ENCODE peak calls at places on chromosome 13, in seven cellular contexts. One of them, this sample, is unnamed.

GRCh38 chr13:75405976-75406703 is 75.8 kb downstream of the TBC1D4 start:
- DNase-seq in left ventricle myocardium inferior: no peak
- DNase-seq in hepatocyte: no peak
- DNase-seq in foreskin fibroblast: peak
- DNase-seq in neural crest cell: no peak
- DNase-seq in endodermal cell: no peak
- DNase-seq in heart left ventricle: no peak
- DNase-seq in this sample: no peak

GRCh38 chr13:107233541-107233940 is 665.6 kb upstream of the ARGLU1 start:
- DNase-seq in left ventricle myocardium inferior: no peak
- DNase-seq in hepatocyte: no peak
- DNase-seq in foreskin fibroblast: no peak
- DNase-seq in neural crest cell: no peak
- DNase-seq in endodermal cell: no peak
- DNase-seq in heart left ventricle: no peak
- DNase-seq in this sample: no peak

GRCh38 chr13:50459658-50460057 is 383.8 kb downstream of the DLEU7 start:
- DNase-seq in left ventricle myocardium inferior: no peak
- DNase-seq in hepatocyte: no peak
- DNase-seq in foreskin fibroblast: no peak
- DNase-seq in neural crest cell: no peak
- DNase-seq in endodermal cell: no peak
- DNase-seq in heart left ventricle: no peak
- DNase-seq in this sample: no peak

GRCh38 chr13:23701646-23702045 is 131.4 kb downstream of the TNFRSF19 start:
- DNase-seq in left ventricle myocardium inferior: peak
- DNase-seq in hepatocyte: no peak
- DNase-seq in foreskin fibroblast: peak
- DNase-seq in neural crest cell: no peak
- DNase-seq in endodermal cell: no peak
- DNase-seq in heart left ventricle: peak
- DNase-seq in this sample: peak

GRCh38 chr13:106484084-106484754 is 51.2 kb downstream of the EFNB2 start:
- DNase-seq in left ventricle myocardium inferior: no peak
- DNase-seq in hepatocyte: no peak
- DNase-seq in foreskin fibroblast: no peak
- DNase-seq in neural crest cell: no peak
- DNase-seq in endodermal cell: no peak
- DNase-seq in heart left ventricle: no peak
- DNase-seq in this sample: no peak

GRCh38 chr13:101572456-101572855 is 120.0 kb downstream of the ITGBL1 start:
- DNase-seq in left ventricle myocardium inferior: no peak
- DNase-seq in hepatocyte: no peak
- DNase-seq in foreskin fibroblast: peak
- DNase-seq in neural crest cell: no peak
- DNase-seq in endodermal cell: no peak
- DNase-seq in heart left ventricle: no peak
- DNase-seq in this sample: no peak

GRCh38 chr13:21663197-21663596 is 7.7 kb upstream of the FGF9 start:
- DNase-seq in left ventricle myocardium inferior: no peak
- DNase-seq in hepatocyte: peak
- DNase-seq in foreskin fibroblast: no peak
- DNase-seq in neural crest cell: no peak
- DNase-seq in endodermal cell: no peak
- DNase-seq in heart left ventricle: no peak
- DNase-seq in this sample: no peak

GRCh38 chr13:24624363-24624762 is 55.8 kb upstream of the ATP12A start:
- DNase-seq in left ventricle myocardium inferior: no peak
- DNase-seq in hepatocyte: no peak
- DNase-seq in foreskin fibroblast: no peak
- DNase-seq in neural crest cell: no peak
- DNase-seq in endodermal cell: no peak
- DNase-seq in heart left ventricle: no peak
- DNase-seq in this sample: no peak

GRCh38 chr13:101751488-101751887 is 299.0 kb downstream of the ITGBL1 start:
- DNase-seq in left ventricle myocardium inferior: no peak
- DNase-seq in hepatocyte: peak
- DNase-seq in foreskin fibroblast: peak
- DNase-seq in neural crest cell: no peak
- DNase-seq in endodermal cell: no peak
- DNase-seq in heart left ventricle: no peak
- DNase-seq in this sample: peak

GRCh38 chr13:41004875-41005693 is 14.0 kb downstream of the ELF1 start:
- DNase-seq in left ventricle myocardium inferior: no peak
- DNase-seq in hepatocyte: no peak
- DNase-seq in foreskin fibroblast: no peak
- DNase-seq in neural crest cell: no peak
- DNase-seq in endodermal cell: no peak
- DNase-seq in heart left ventricle: no peak
- DNase-seq in this sample: no peak

GRCh38 chr13:95462801-95463200 is 89.7 kb upstream of the CLDN10 start:
- DNase-seq in left ventricle myocardium inferior: no peak
- DNase-seq in hepatocyte: no peak
- DNase-seq in foreskin fibroblast: no peak
- DNase-seq in neural crest cell: no peak
- DNase-seq in endodermal cell: no peak
- DNase-seq in heart left ventricle: no peak
- DNase-seq in this sample: no peak
- TF ChIP-seq CTCF in left ventricle myocardium inferior: no peak
- TF ChIP-seq CTCF in hepatocyte: no peak
- TF ChIP-seq CTCF in foreskin fibroblast: no peak
- TF ChIP-seq CTCF in neural crest cell: no peak
- TF ChIP-seq CTCF in endodermal cell: no peak
- TF ChIP-seq CTCF in heart left ventricle: no peak
- TF ChIP-seq CTCF in this sample: no peak

GRCh38 chr13:111449041-111449440 is 128.6 kb downstream of the TEX29 start:
- DNase-seq in left ventricle myocardium inferior: no peak
- DNase-seq in hepatocyte: no peak
- DNase-seq in foreskin fibroblast: no peak
- DNase-seq in neural crest cell: no peak
- DNase-seq in endodermal cell: no peak
- DNase-seq in heart left ventricle: no peak
- DNase-seq in this sample: no peak

GRCh38 chr13:111451402-111451801 is 131.0 kb downstream of the TEX29 start:
- DNase-seq in left ventricle myocardium inferior: no peak
- DNase-seq in hepatocyte: no peak
- DNase-seq in foreskin fibroblast: no peak
- DNase-seq in neural crest cell: no peak
- DNase-seq in endodermal cell: no peak
- DNase-seq in heart left ventricle: no peak
- DNase-seq in this sample: no peak

GRCh38 chr13:111448504-111448903 is 128.1 kb downstream of the TEX29 start:
- DNase-seq in left ventricle myocardium inferior: no peak
- DNase-seq in hepatocyte: no peak
- DNase-seq in foreskin fibroblast: no peak
- DNase-seq in neural crest cell: no peak
- DNase-seq in endodermal cell: no peak
- DNase-seq in heart left ventricle: no peak
- DNase-seq in this sample: no peak
- TF ChIP-seq CTCF in left ventricle myocardium inferior: no peak
- TF ChIP-seq CTCF in hepatocyte: no peak
- TF ChIP-seq CTCF in foreskin fibroblast: no peak
- TF ChIP-seq CTCF in neural crest cell: no peak
- TF ChIP-seq CTCF in endodermal cell: no peak
- TF ChIP-seq CTCF in heart left ventricle: no peak
- TF ChIP-seq CTCF in this sample: no peak

GRCh38 chr13:103187621-103188020 is 121.4 kb upstream of the SLC10A2 start:
- DNase-seq in left ventricle myocardium inferior: no peak
- DNase-seq in hepatocyte: peak
- DNase-seq in foreskin fibroblast: no peak
- DNase-seq in neural crest cell: no peak
- DNase-seq in endodermal cell: no peak
- DNase-seq in heart left ventricle: no peak
- DNase-seq in this sample: no peak

GRCh38 chr13:103184413-103184812 is 118.2 kb upstream of the SLC10A2 start:
- DNase-seq in left ventricle myocardium inferior: no peak
- DNase-seq in hepatocyte: no peak
- DNase-seq in foreskin fibroblast: no peak
- DNase-seq in neural crest cell: no peak
- DNase-seq in endodermal cell: no peak
- DNase-seq in heart left ventricle: no peak
- DNase-seq in this sample: no peak

GRCh38 chr13:103190841-103191240 is 124.6 kb upstream of the SLC10A2 start:
- DNase-seq in left ventricle myocardium inferior: no peak
- DNase-seq in hepatocyte: no peak
- DNase-seq in foreskin fibroblast: no peak
- DNase-seq in neural crest cell: no peak
- DNase-seq in endodermal cell: no peak
- DNase-seq in heart left ventricle: no peak
- DNase-seq in this sample: no peak

GRCh38 chr13:103188688-103189326 is 122.6 kb upstream of the SLC10A2 start:
- DNase-seq in left ventricle myocardium inferior: no peak
- DNase-seq in hepatocyte: peak
- DNase-seq in foreskin fibroblast: no peak
- DNase-seq in neural crest cell: no peak
- DNase-seq in endodermal cell: no peak
- DNase-seq in heart left ventricle: no peak
- DNase-seq in this sample: no peak
- TF ChIP-seq CTCF in left ventricle myocardium inferior: peak
- TF ChIP-seq CTCF in hepatocyte: peak
- TF ChIP-seq CTCF in foreskin fibroblast: peak
- TF ChIP-seq CTCF in neural crest cell: peak
- TF ChIP-seq CTCF in endodermal cell: peak
- TF ChIP-seq CTCF in heart left ventricle: peak
- TF ChIP-seq CTCF in this sample: no peak

DNA sequence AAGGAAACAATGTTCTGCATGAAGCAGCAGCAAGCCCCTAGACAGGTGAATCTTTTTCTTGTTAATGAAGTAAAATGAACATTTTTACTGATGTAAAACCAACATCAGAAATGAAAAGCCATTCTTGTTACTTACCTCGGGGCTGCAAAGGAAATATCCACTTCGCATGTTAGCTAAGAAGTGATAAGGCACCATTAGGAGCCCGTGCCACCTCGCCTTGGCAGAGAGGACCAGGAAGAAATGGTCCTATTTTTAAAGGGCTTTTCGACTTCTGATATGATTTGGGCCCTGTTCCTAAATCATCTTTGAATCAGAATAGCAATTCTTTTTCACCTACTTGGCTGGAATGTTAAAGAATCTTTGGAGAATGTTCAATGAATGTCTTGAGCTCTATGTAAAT is 183.2 kb downstream of the OXGR1 start:
- DNase-seq in left ventricle myocardium inferior: no peak
- DNase-seq in hepatocyte: no peak
- DNase-seq in foreskin fibroblast: no peak
- DNase-seq in neural crest cell: no peak
- DNase-seq in endodermal cell: no peak
- DNase-seq in heart left ventricle: no peak
- DNase-seq in this sample: no peak
- TF ChIP-seq CTCF in left ventricle myocardium inferior: no peak
- TF ChIP-seq CTCF in hepatocyte: no peak
- TF ChIP-seq CTCF in foreskin fibroblast: no peak
- TF ChIP-seq CTCF in neural crest cell: no peak
- TF ChIP-seq CTCF in endodermal cell: no peak
- TF ChIP-seq CTCF in heart left ventricle: no peak
- TF ChIP-seq CTCF in this sample: no peak

DNA sequence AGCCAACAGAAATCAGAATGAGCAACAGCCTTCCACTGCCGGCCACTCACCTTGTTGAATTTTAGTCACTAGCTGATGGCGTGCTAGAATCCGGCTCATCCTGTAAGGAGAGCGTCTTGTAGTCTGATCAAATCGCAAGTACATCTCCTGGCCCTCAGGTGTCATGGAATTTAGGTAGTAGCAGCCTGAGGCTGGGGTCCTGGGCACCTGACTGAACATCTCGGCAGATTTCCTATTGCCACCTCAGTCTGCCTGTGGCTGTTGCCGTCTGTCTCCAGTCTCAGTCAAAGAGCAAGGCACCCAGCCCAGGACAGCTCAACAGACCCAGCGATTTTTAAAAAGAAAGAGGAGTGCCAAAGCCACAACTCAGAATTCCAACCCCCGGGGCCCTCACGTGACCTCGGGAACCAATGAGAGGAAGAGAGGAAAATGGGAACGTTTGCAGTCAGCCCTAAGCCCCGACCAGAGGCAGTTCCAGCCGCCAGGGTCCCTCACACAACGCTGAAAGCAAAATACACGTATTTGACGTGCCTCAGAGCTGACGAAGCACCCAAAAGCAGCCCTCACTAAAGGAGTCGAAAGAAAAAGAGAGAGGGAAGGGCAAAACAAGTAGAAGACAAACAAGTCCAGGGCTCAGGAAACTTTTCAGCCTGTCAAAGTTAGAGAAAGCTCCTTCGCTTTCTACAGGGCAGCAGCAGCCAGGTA is at the start of gene STARD13:
- DNase-seq in left ventricle myocardium inferior: peak
- DNase-seq in hepatocyte: peak
- DNase-seq in foreskin fibroblast: peak
- DNase-seq in neural crest cell: peak
- DNase-seq in endodermal cell: peak
- DNase-seq in heart left ventricle: peak
- DNase-seq in this sample: peak
- TF ChIP-seq CTCF in left ventricle myocardium inferior: peak
- TF ChIP-seq CTCF in hepatocyte: peak
- TF ChIP-seq CTCF in foreskin fibroblast: peak
- TF ChIP-seq CTCF in neural crest cell: peak
- TF ChIP-seq CTCF in endodermal cell: peak
- TF ChIP-seq CTCF in heart left ventricle: peak
- TF ChIP-seq CTCF in this sample: peak

DNA sequence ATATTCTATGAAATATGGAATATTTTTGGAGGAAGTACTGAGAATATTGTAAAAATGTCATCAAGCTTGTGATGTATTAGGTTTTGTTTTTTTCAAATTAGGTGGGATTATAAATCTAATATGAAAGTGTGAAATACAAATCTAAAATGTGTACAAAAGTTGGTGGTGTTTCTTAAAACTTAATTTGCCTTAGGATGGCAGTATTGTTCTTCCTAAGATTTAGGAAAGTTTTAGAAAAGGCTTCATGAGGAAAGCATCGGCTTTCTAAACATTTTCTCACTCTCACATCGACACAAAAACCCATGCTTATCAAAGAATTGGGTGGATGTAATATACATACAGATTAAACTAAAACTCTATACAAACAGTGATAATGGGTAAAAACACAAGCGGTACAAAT is 972.0 kb upstream of the PCDH20 start:
- DNase-seq in left ventricle myocardium inferior: no peak
- DNase-seq in hepatocyte: peak
- DNase-seq in foreskin fibroblast: no peak
- DNase-seq in neural crest cell: no peak
- DNase-seq in endodermal cell: no peak
- DNase-seq in heart left ventricle: no peak
- DNase-seq in this sample: no peak
- TF ChIP-seq CTCF in left ventricle myocardium inferior: no peak
- TF ChIP-seq CTCF in hepatocyte: peak
- TF ChIP-seq CTCF in foreskin fibroblast: no peak
- TF ChIP-seq CTCF in neural crest cell: peak
- TF ChIP-seq CTCF in endodermal cell: peak
- TF ChIP-seq CTCF in heart left ventricle: no peak
- TF ChIP-seq CTCF in this sample: no peak

This sample was measured in AG09319.